ENCODE peak calls at places on chromosomes 7 and 10, in five cellular contexts. O is neural progenitor cell; L is foreskin keratinocyte; D is ovary; Z is CD8-positive, alpha-beta memory T cell. A is an unnamed sample. For H3K4me1, the result is how much of the 10 kb centered on the place peaks cover.

GRCh38 chr10:84863675-84864074 is 535.3 kb downstream of the CCSER2 start:
- DNase-seq in O (no peak), L (no peak), D (no peak), Z (no peak), A (no peak)

GRCh38 chr10:95221124-95221523 is 27.1 kb downstream of the ACSM6 start:
- DNase-seq in O (no peak), L (peak), D (no peak), Z (no peak), A (no peak)

GRCh38 chr10:92720306-92721165 is 30.8 kb downstream of the HHEX start:
- DNase-seq in O (no peak), L (no peak), D (no peak), Z (no peak), A (no peak)

GRCh38 chr10:69831231-69831855 is 29.6 kb downstream of the COL13A1 start:
- DNase-seq in O (no peak), L (no peak), D (no peak), Z (no peak), A (no peak)

GRCh38 chr10:77983384-77984341 is 45.7 kb downstream of the POLR3A start:
- DNase-seq in O (no peak), L (no peak), D (no peak), Z (no peak), A (no peak)

GRCh38 chr7:41294556-41295454 is 408.1 kb downstream of the INHBA start:
- DNase-seq in O (no peak), L (no peak), D (no peak), Z (no peak), A (no peak)

GRCh38 chr7:50614721-50615518 is 49.7 kb upstream of the DDC start:
- DNase-seq in O (no peak), L (no peak), D (no peak), Z (no peak), A (no peak)

GRCh38 chr10:1094112-1095057 is 38.2 kb downstream of the WDR37 start:
- DNase-seq in O (no peak), L (no peak), D (no peak), Z (no peak), A (no peak)

GRCh38 chr7:141660259-141660658 is 41.7 kb downstream of the DENND11 start:
- DNase-seq in O (no peak), L (no peak), D (no peak), Z (no peak), A (no peak)

GRCh38 chr10:126042354-126042753 is 146.0 kb downstream of the FANK1 start:
- DNase-seq in O (no peak), L (peak), D (no peak), Z (no peak), A (no peak)

GRCh38 chr7:155998328-155998691 is 186.0 kb upstream of the SHH start:
- DNase-seq in O (no peak), L (no peak), D (no peak), Z (no peak), A (peak)

GRCh38 chr7:138137423-138138171 is 61.3 kb downstream of the AKR1D1 start:
- DNase-seq in O (no peak), L (no peak), D (no peak), Z (no peak), A (no peak)
- H3K4me1 ChIP-seq in O (under half), L (under half), D (under half), Z (under half), A (under half)

GRCh38 chr7:80133361-80134104 is 1.1 kb upstream of the GNAI1 start:
- DNase-seq in O (peak), L (peak), D (no peak), Z (no peak), A (peak)

GRCh38 chr7:80135306-80136104 is 874 bp downstream of the GNAI1 start:
- DNase-seq in O (peak), L (no peak), D (peak), Z (peak), A (peak)

GRCh38 chr7:80131675-80132435 is 2.8 kb upstream of the GNAI1 start:
- DNase-seq in O (no peak), L (no peak), D (no peak), Z (no peak), A (no peak)

GRCh38 chr7:80134536-80135305 is at the start of gene GNAI1:
- DNase-seq in O (peak), L (peak), D (peak), Z (no peak), A (peak)

GRCh38 chr7:80134105-80134535 is 511 bp upstream of the GNAI1 start:
- DNase-seq in O (no peak), L (no peak), D (no peak), Z (no peak), A (no peak)
- H3K27ac ChIP-seq in O (peak), L (peak), D (peak), Z (no peak), A (no peak)

GRCh38 chr10:119286516-119286915 is 79.1 kb downstream of the GRK5 start:
- DNase-seq in O (no peak), L (no peak), D (no peak), Z (no peak), A (no peak)

GRCh38 chr10:119283818-119284217 is 76.4 kb downstream of the GRK5 start:
- DNase-seq in O (no peak), L (no peak), D (no peak), Z (no peak), A (no peak)

GRCh38 chr10:119284679-119285096 is 77.3 kb downstream of the GRK5 start:
- DNase-seq in O (no peak), L (no peak), D (peak), Z (no peak), A (no peak)

GRCh38 chr10:119286983-119287612 is 79.7 kb downstream of the GRK5 start:
- DNase-seq in O (no peak), L (no peak), D (no peak), Z (no peak), A (no peak)

DNA sequence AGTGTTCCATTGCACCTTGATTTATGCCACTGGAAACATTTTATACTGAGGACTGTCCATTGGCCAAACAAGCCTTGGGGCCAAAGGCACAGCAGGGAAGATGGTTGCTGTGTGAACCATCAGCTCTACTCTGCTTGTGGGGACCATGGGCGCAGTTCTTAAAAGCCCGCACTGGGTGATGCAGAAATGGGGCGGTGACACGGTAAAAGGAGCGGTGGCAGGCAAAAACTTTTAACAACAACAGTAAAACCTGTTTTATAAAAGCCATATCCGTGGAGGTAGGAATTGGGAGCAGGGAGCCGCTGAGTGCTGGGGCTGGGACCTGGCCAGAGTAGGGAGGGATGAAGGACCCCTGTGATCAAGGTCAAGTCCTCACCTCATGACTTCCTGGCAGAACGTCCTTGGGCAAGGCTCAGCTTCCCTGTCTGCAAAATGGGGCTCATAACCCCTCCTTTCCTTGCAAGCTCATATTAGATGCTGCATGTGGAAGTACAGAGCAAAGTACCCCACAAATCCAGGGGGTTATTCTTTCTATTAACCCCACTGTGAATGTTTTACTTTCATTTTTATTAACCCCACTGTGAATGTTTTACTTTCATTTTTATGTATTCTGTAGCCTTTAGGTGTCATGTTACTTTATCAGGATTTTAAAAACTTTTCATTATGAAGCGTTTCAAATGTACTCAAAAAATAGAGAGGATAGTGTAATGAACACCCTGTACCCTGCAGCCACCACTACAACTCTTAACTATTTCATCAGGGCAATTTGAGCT is 78.3 kb downstream of the GRK5 start:
- DNase-seq in O (no peak), L (no peak), D (no peak), Z (no peak), A (no peak)
- H3K4me1 ChIP-seq in O (under half), L (under half), D (half or more), Z (half or more), A (under half)

DNA sequence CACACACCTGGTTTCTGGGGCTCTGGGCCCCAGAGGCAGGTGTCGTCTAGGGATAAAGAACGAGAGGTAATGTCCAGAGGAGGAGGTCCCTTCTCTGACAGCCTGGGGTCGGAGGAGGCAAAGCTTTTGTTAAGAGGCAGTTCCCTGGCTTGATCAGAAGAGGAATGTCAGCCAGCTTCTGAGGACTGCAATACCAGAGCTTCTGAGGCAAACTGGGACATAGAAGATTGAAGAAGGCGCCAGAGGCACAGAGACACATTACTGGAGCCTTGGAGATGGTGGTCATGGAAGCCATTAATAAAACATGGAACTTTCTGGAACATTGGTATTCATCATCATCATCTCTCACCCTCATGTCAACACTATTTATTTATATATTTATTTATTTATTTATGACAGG is 53.3 kb downstream of the PYROXD2 start:
- DNase-seq in O (no peak), L (no peak), D (no peak), Z (no peak), A (no peak)
- H3K27ac ChIP-seq in O (no peak), L (no peak), D (no peak), Z (no peak), A (no peak)

DNA sequence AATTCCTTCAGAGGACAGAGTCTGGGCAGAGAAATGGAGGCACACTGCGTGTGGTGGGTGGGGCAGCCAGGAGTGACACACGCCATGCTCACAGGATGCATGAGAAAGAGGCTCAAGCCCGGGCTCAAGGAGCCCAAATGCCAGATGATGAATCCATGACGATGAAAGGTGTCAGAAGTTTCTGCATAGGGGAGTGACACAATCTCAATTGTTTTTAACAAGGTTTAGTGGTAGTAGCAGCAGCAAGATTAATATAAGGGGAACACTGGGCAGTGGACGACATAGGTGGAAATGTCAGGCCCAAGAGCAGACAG is 126.1 kb downstream of the TNS3 start:
- DNase-seq in O (no peak), L (no peak), D (no peak), Z (no peak), A (no peak)
- H3K4me1 ChIP-seq in O (under half), L (under half), D (under half), Z (under half), A (under half)